ENCODE peak calls at places on chromosomes 5 and 9, in six cellular contexts. O, U, V, G, W and C are unnamed samples.

GRCh38 chr9:92790542-92791527 is 26.2 kb upstream of the BICD2 start:
- DNase-seq in W (peak; percentile 77), O (peak; percentile 81), V (peak; percentile 64), G (peak; percentile 77), U (peak; percentile 81), C (peak; percentile 75)

GRCh38 chr9:81320909-81321482 is 368.4 kb downstream of the TLE1 start:
- DNase-seq in U (no peak), O (no peak), W (no peak), V (no peak), G (no peak), C (no peak)

GRCh38 chr5:1507457-1507856 is 16.3 kb downstream of the LPCAT1 start:
- DNase-seq in U (no peak), O (no peak), G (peak; percentile 83), V (no peak), W (no peak), C (no peak)

GRCh38 chr9:117656007-117656406 is 48.2 kb upstream of the TLR4 start:
- DNase-seq in V (no peak), O (no peak), U (no peak), W (no peak), G (no peak), C (no peak)

GRCh38 chr5:145854651-145855258 is 18.1 kb downstream of the GRXCR2 start:
- DNase-seq in U (no peak), O (peak; percentile 67), W (peak; percentile 80), G (no peak), V (no peak), C (no peak)

GRCh38 chr9:116279230-116279629 is 125.6 kb downstream of the PAPPA start:
- DNase-seq in U (no peak), G (no peak), V (no peak), O (no peak), W (no peak), C (no peak)

GRCh38 chr9:84405666-84406065 is 65.1 kb upstream of the SLC28A3 start:
- DNase-seq in O (no peak), W (no peak), V (no peak), G (no peak), U (no peak), C (no peak)

GRCh38 chr5:142977363-142978051 is 207.3 kb downstream of the ARHGAP26 start:
- DNase-seq in V (peak; percentile 41), O (peak; percentile 58), U (no peak), G (no peak), W (peak; percentile 81), C (peak; percentile 69)

GRCh38 chr9:124815601-124816000 is 37.7 kb upstream of the WDR38 start:
- DNase-seq in W (no peak), U (no peak), O (no peak), V (no peak), G (no peak), C (no peak)

GRCh38 chr5:134371834-134372340 is 518 bp downstream of the UBE2B start:
- DNase-seq in G (peak; percentile 77), U (no peak), O (peak; percentile 44), W (peak; percentile 26), V (peak; percentile 18), C (peak; percentile 30)

GRCh38 chr5:59042683-59043082 is 459.8 kb downstream of the RAB3C start:
- DNase-seq in G (no peak), U (peak; percentile 22), V (no peak), W (no peak), O (no peak), C (no peak)

GRCh38 chr9:121073038-121073437 is 1.7 kb upstream of the CNTRL start:
- DNase-seq in U (peak; percentile 65), G (no peak), O (peak; percentile 91), V (no peak), W (peak; percentile 17), C (no peak)

GRCh38 chr5:53059281-53059680 is 50.3 kb downstream of the MOCS2 start:
- DNase-seq in W (peak; percentile 58), V (no peak), O (no peak), U (no peak), G (no peak), C (no peak)

GRCh38 chr9:121226186-121226585 is 24.5 kb upstream of the RAB14 start:
- DNase-seq in O (no peak), G (no peak), U (no peak), W (peak; percentile 53), V (no peak), C (no peak)

GRCh38 chr5:96247097-96247675 is 185.9 kb downstream of the PCSK1 start:
- DNase-seq in U (no peak), G (no peak), W (peak; percentile 99), V (no peak), O (no peak), C (no peak)

GRCh38 chr5:133225671-133226152 is 173.9 kb downstream of the HSPA4 start:
- DNase-seq in V (no peak), U (peak; percentile 25), W (peak; percentile 68), G (no peak), O (peak; percentile 18), C (no peak)

GRCh38 chr5:38734353-38734752 is 111.5 kb upstream of the OSMR start:
- DNase-seq in V (no peak), G (no peak), W (no peak), O (no peak), U (no peak), C (no peak)

GRCh38 chr5:87627360-87627759 is 214.6 kb upstream of the CCNH start:
- DNase-seq in W (no peak), O (no peak), U (no peak), V (no peak), G (no peak), C (no peak)

GRCh38 chr5:146877783-146878470 is 630 bp downstream of the PPP2R2B start:
- DNase-seq in V (peak; percentile 2), O (peak; percentile 9), G (peak; percentile 59), U (peak; percentile 16), W (no peak), C (no peak)

GRCh38 chr5:131766689-131767088 is 30.1 kb downstream of the FNIP1 start:
- DNase-seq in G (no peak), O (no peak), V (no peak), W (no peak), U (no peak), C (no peak)

GRCh38 chr9:81601639-81602623 is 87.4 kb downstream of the TLE1 start:
- DNase-seq in V (no peak), G (no peak), O (no peak), U (no peak), W (peak; percentile 57), C (no peak)

GRCh38 chr5:36613241-36613640 is 6.8 kb downstream of the SLC1A3 start:
- DNase-seq in G (no peak), O (no peak), W (no peak), U (no peak), V (no peak), C (no peak)

GRCh38 chr5:122704247-122705036 is 70.4 kb upstream of the SNX2 start:
- DNase-seq in O (peak; percentile 70), W (peak; percentile 60), U (no peak), G (no peak), V (no peak), C (no peak)

DNA sequence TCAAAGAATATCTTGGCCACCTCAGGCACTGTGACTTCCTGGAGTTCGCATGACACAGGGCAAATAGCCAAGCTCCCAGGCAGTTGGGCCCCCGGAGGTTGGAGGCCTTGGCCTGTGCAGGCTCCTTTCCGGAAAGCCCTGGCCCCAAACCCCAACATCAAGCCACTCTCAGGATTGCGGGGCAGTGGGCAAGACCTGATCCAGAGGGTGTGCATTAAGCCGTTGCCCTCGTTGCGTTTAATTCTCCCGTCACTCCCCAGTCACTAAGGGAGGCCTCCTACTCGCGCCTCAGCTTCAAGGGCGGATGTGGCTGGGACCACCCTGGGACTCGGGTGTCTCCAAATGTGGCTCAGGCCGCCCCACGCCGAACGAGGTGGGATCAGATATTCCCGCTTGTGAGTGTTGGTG is 60.1 kb downstream of the TMEM174 start:
- DNase-seq in V (no peak), O (no peak), U (no peak), W (no peak), G (no peak), C (no peak)
- H3K4me3 ChIP-seq in V (peak overlapping the region; percentile 36), O (no peak overlapping the region), U (no peak overlapping the region), W (no peak overlapping the region), G (peak overlapping the region; percentile 43), C (no peak overlapping the region)

DNA sequence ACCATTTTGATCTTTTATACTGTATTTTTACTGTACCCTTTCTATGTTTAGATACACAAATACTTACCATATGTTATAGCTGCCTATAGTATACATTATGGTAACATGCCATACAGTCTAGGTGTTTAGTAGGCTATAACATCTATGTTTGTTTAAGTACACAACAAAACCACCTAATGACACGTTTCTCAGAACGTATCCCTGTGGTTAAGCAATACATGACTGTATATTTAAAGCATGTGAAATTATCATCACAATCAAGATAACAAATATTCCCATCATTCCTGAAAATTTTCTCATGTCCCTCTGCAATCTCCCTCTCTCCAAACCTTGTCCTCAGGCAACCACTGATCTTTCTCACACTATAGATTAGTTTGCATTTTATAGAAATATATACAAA is 66.4 kb upstream of the SUSD1 start:
- DNase-seq in G (no peak), V (no peak), U (no peak), W (peak; percentile 85), O (no peak), C (no peak)
- H3K27me3 ChIP-seq in G (no peaks in the 10 kb centered on the region), V (no peaks in the 10 kb centered on the region), U (no peaks in the 10 kb centered on the region), W (no peaks in the 10 kb centered on the region), O (no peaks in the 10 kb centered on the region), C (no peaks in the 10 kb centered on the region)

GRCh38 chr5:113218906-113219517 is 215.8 kb downstream of the TSSK1B start:
- DNase-seq in U (no peak), V (no peak), W (no peak), O (no peak), G (no peak), C (no peak)
- H3K4me3 ChIP-seq in U (no peak overlapping the region), V (no peak overlapping the region), W (no peak overlapping the region), O (no peak overlapping the region), G (no peak overlapping the region), C (no peak overlapping the region)

GRCh38 chr5:155556222-155556621 is 542.7 kb downstream of the KIF4B start:
- DNase-seq in O (no peak), W (no peak), G (no peak), U (no peak), V (no peak), C (no peak)
- H3K27me3 ChIP-seq in O (peaks cover 4% of the 10 kb centered on the region), W (no peaks in the 10 kb centered on the region), G (no peaks in the 10 kb centered on the region), U (no peaks in the 10 kb centered on the region), V (no peaks in the 10 kb centered on the region), C (no peaks in the 10 kb centered on the region)

GRCh38 chr5:86565197-86565789 is 52.4 kb upstream of the COX7C start:
- DNase-seq in O (no peak), W (no peak), V (no peak), G (no peak), U (no peak), C (no peak)
- H3K4me3 ChIP-seq in O (no peak overlapping the region), W (no peak overlapping the region), V (no peak overlapping the region), G (no peak overlapping the region), U (no peak overlapping the region), C (no peak overlapping the region)